ENCODE peak calls at places on chromosomes 6 and 20, in eight cellular contexts. M, U, G, J, S, D, O and N are unnamed samples.

GRCh38 chr6:5513393-5513792 is 252.1 kb downstream of the FARS2 start:
- DNase-seq in O (no peak), U (no peak), D (no peak), G (no peak), S (no peak), M (no peak), J (no peak), N (no peak)

GRCh38 chr6:30876039-30876730 is 8.1 kb upstream of the DDR1 start:
- DNase-seq in J (no peak), O (no peak), U (no peak), S (peak), D (no peak), G (no peak), M (peak), N (peak)

GRCh38 chr6:7960141-7960540 is 49.6 kb upstream of the TXNDC5 start:
- DNase-seq in S (no peak), O (no peak), D (no peak), J (no peak), U (no peak), M (no peak), G (no peak), N (no peak)

GRCh38 chr6:7543761-7544424 is 2.4 kb downstream of the DSP start:
- DNase-seq in U (no peak), J (no peak), S (no peak), O (no peak), M (no peak), D (no peak), G (no peak), N (no peak)

GRCh38 chr6:36676142-36677058 is 2.1 kb upstream of the CDKN1A start:
- DNase-seq in J (no peak), D (no peak), S (no peak), M (no peak), O (no peak), G (no peak), U (no peak), N (no peak)

GRCh38 chr20:20322912-20323311 is 45.0 kb upstream of the INSM1 start:
- DNase-seq in J (no peak), D (no peak), M (no peak), O (no peak), G (no peak), U (no peak), S (no peak), N (no peak)

GRCh38 chr6:133240511-133241087 is 558 bp upstream of the EYA4 start:
- DNase-seq in O (peak), M (no peak), S (peak), U (no peak), G (peak), J (no peak), D (no peak), N (no peak)

GRCh38 chr6:157884756-157885155 is 61.7 kb downstream of the SNX9 start:
- DNase-seq in G (no peak), J (no peak), O (no peak), S (no peak), D (no peak), M (no peak), U (no peak), N (no peak)

GRCh38 chr6:158039178-158039557 is 57.5 kb downstream of the SYNJ2 start:
- DNase-seq in S (no peak), M (no peak), O (no peak), J (no peak), D (no peak), G (no peak), U (no peak), N (no peak)

GRCh38 chr6:112502348-112503130 is 155.4 kb downstream of the RFPL4B start:
- DNase-seq in G (no peak), O (no peak), J (no peak), U (no peak), M (no peak), S (peak), D (no peak), N (no peak)

GRCh38 chr6:112781236-112781635 is 434.1 kb downstream of the RFPL4B start:
- DNase-seq in M (no peak), U (no peak), G (peak), O (no peak), S (peak), J (no peak), D (no peak), N (no peak)

GRCh38 chr6:85166106-85166505 is 283.8 kb upstream of the NT5E start:
- DNase-seq in S (no peak), J (no peak), M (no peak), G (no peak), O (no peak), U (no peak), D (no peak), N (no peak)

GRCh38 chr20:31547017-31547675 is 32.9 kb downstream of the HM13 start:
- DNase-seq in D (peak), U (peak), J (peak), O (peak), G (peak), M (peak), S (peak), N (peak)
- TF ChIP-seq CTCF in D (no peak), U (no peak), J (peak), O (no peak), G (no peak), M (no peak), S (peak), N (no peak)

GRCh38 chr6:12148317-12148801 is 136.2 kb downstream of the HIVEP1 start:
- DNase-seq in G (no peak), U (no peak), D (peak), J (peak), O (no peak), S (peak), M (no peak), N (no peak)

GRCh38 chr6:12149944-12150510 is 137.9 kb downstream of the HIVEP1 start:
- DNase-seq in S (no peak), O (no peak), M (no peak), U (no peak), G (no peak), D (no peak), J (no peak), N (no peak)

GRCh38 chr6:12148841-12149240 is 136.7 kb downstream of the HIVEP1 start:
- DNase-seq in G (no peak), S (no peak), J (no peak), D (no peak), U (no peak), M (no peak), O (no peak), N (no peak)

GRCh38 chr6:12150812-12151432 is 138.8 kb downstream of the HIVEP1 start:
- DNase-seq in U (peak), M (no peak), S (no peak), D (no peak), O (no peak), J (no peak), G (peak), N (peak)

GRCh38 chr6:12147557-12148316 is 135.6 kb downstream of the HIVEP1 start:
- DNase-seq in U (no peak), G (no peak), M (no peak), S (no peak), D (no peak), O (no peak), J (no peak), N (no peak)
- TF ChIP-seq CTCF in U (no peak), G (no peak), M (no peak), S (no peak), D (peak), O (no peak), J (peak), N (no peak)

GRCh38 chr6:21051777-21052176 is 517.5 kb downstream of the CDKAL1 start:
- DNase-seq in M (no peak), O (no peak), S (no peak), D (no peak), U (no peak), G (no peak), J (no peak), N (no peak)
- TF ChIP-seq CTCF in M (no peak), O (no peak), S (no peak), D (no peak), U (no peak), G (no peak), J (no peak), N (no peak)

GRCh38 chr6:17985934-17986655 is 1.3 kb downstream of the KIF13A start:
- DNase-seq in D (no peak), O (no peak), S (no peak), J (no peak), U (no peak), M (no peak), G (no peak), N (no peak)

GRCh38 chr6:17988422-17988944 is 1.0 kb upstream of the KIF13A start:
- DNase-seq in M (no peak), D (no peak), S (no peak), U (no peak), G (no peak), J (no peak), O (no peak), N (no peak)

GRCh38 chr6:17986656-17987575 is 519 bp downstream of the KIF13A start:
- DNase-seq in U (peak), D (peak), S (peak), O (peak), G (peak), M (peak), J (peak), N (peak)

GRCh38 chr6:17984822-17985660 is 2.4 kb downstream of the KIF13A start:
- DNase-seq in S (no peak), J (no peak), O (no peak), U (no peak), M (no peak), D (no peak), G (no peak), N (no peak)

DNA sequence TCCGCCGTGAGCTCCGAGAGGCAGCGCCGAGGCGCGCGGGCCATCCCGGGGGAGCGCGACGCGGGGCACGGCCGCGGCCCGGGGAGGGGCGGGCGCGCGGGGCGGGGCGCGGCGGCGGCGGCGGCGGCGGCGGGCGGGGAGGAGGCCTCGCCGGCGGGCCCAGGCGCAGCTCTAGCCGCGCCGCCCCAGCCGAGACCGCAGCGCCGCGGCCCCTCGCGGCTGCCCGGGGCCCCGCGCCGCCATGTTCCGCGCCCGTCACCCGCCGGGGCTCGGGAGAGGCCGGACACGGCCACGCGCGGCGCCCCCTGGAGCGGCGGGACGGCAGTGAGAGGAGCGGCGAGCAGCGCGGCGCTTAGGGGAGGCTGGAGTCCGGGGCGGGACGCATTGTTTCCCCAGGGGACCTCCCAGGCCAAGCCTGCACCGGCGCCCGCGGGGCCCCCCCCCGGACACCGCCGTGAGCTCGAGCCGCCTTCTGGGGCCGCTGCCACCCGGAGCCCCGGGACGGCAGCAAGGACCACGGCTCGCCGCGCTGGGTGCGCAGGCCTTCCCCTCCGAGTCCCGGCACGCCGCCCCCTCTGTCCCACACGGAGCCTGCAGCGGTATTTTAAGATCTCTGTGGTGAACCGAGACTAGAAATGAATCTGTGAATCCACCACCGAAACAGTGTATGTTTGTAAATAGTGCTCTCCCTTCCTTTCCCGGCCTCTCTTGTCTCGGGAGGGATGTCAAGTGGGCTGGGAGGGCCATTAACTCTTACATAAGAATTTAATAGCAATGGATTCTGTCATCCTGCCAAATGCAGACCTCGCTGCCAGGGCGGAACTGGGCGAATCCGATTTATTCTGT is at the start of gene KIF13A:
- DNase-seq in O (peak), M (peak), G (peak), D (peak), J (peak), U (peak), S (peak), N (peak)
- TF ChIP-seq CTCF in O (peak), M (peak), G (no peak), D (no peak), J (peak), U (no peak), S (no peak), N (no peak)

DNA sequence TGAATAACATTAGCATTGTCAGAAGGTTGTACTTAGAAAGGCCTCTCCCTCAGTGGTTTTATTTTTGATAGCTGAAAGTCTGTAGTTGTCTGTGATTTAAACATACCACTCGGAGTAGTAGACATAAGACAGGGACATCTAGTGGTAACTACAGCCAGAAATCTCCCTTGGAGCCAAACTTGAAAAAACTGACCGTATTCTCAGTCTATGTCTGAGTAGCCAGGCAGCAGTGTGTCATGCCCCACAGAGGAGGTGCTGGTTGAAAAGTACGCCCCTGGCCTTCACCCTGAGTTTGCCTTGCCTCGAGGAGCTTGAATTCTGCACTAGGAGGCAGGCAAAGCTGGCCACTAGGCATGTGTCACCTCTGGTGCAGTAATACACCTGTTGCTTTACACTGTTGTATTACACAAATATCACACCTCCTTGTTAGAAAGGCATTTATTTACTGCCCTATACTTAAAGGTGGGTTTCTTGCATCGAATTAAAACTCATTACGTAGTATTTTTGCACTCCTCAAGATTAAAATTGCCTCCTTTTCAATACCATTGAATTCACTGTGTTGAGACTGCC is 20.8 kb downstream of the ZBTB2 start:
- DNase-seq in G (no peak), S (peak), D (peak), J (peak), O (no peak), U (no peak), M (no peak), N (no peak)
- TF ChIP-seq CTCF in G (no peak), S (peak), D (peak), J (peak), O (no peak), U (no peak), M (no peak), N (no peak)

DNA sequence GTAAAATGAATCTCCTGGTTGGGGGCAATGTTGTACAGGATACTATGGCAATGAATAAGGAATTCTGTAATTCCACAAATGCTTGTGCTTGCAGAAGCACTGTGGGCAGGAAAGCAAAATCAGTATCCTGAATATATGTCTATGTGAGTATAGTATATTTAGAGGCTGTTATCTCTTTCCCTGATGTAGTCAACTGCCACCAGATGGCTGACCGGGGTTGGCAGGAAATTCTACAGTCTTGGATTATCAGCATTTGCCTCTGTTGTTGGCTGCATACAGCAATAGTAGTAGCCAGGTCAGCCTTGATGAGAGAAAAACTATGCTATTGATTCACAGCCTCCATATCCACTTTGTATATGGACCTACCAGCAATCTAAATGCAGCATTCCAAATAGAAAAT is 425.1 kb upstream of the JAG1 start:
- DNase-seq in O (no peak), G (no peak), M (no peak), D (no peak), S (no peak), J (no peak), U (peak), N (no peak)
- TF ChIP-seq CTCF in O (no peak), G (no peak), M (no peak), D (no peak), S (no peak), J (peak), U (no peak), N (no peak)

GRCh38 chr6:119323926-119324325 is 25.6 kb downstream of the MAN1A1 start:
- DNase-seq in M (no peak), J (no peak), G (no peak), U (no peak), O (no peak), S (peak), D (no peak), N (no peak)
- TF ChIP-seq CTCF in M (no peak), J (no peak), G (no peak), U (no peak), O (no peak), S (no peak), D (no peak), N (no peak)

GRCh38 chr6:33428219-33428890 is 8.5 kb downstream of the SYNGAP1 start:
- DNase-seq in S (peak), D (no peak), O (no peak), U (peak), J (peak), G (peak), M (no peak), N (peak)
- TF ChIP-seq CTCF in S (peak), D (peak), O (no peak), U (peak), J (peak), G (peak), M (peak), N (peak)

GRCh38 chr6:29017428-29017802 is 12.3 kb upstream of the ZNF311 start:
- DNase-seq in J (no peak), O (no peak), M (no peak), G (no peak), U (no peak), D (no peak), S (no peak), N (no peak)

GRCh38 chr6:29011276-29011734 is 6.2 kb upstream of the ZNF311 start:
- DNase-seq in O (no peak), D (peak), M (peak), J (peak), S (peak), G (peak), U (peak), N (peak)

GRCh38 chr6:29016559-29017427 is 11.7 kb upstream of the ZNF311 start:
- DNase-seq in G (peak), M (peak), S (peak), O (peak), D (peak), J (peak), U (peak), N (peak)

GRCh38 chr6:29019629-29020028 is 14.5 kb upstream of the ZNF311 start:
- DNase-seq in G (no peak), D (no peak), O (no peak), S (no peak), U (no peak), M (no peak), J (no peak), N (no peak)

DNA sequence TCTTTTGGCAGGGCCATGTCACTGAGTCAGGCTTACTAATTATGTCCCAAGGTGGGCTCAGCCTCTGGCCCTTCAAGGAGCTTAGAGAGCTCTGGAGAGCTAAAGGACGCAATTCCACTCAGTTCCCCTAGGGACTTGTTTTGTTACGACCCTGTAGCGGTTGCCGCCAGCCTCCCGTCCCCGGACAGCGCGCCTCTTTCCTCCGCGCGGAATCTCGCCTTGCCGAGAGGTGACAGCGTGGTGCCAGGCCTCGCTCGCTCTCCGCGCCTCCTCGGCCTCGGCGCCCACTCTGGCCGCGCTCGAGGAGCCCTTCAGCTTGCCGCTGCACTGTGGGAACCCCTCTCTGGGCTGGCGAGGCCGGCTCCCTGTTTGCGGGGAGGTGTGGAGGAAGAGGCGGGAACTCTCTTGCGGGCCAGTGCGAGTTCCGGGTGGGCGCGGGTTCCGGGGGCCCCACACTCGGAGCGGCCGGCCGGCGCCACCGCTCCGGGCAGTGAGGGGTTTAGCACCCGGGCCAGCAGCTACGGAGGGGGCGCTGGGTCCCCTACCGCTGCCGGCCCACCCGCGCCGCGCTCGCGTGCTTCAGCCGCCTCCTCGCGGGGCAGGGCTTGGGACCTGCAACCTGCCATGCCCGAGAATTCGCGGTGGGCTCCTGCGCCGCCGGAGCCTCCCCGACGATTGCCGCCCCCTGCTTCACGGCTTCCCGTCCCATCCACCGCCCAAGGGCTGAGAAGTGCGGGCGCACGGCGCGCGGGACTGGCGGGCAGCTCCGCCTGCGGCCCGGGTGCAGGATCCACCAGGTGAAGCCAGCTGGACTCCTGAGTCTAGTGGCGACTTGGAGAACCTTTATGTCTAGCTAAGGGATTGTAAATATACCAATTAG is 9.9 kb upstream of the ZNF311 start:
- DNase-seq in M (peak), U (no peak), G (peak), D (no peak), S (peak), O (no peak), J (no peak), N (no peak)
- TF ChIP-seq CTCF in M (no peak), U (no peak), G (peak), D (no peak), S (no peak), O (no peak), J (peak), N (peak)

GRCh38 chr6:169409742-169410312 is 156.2 kb upstream of the THBS2 start:
- DNase-seq in M (no peak), S (peak), D (no peak), O (no peak), G (no peak), J (no peak), U (no peak), N (no peak)
- TF ChIP-seq CTCF in M (no peak), S (no peak), D (no peak), O (no peak), G (no peak), J (no peak), U (no peak), N (no peak)